ENCODE peak calls at places on chromosome 9, in seven cellular contexts. One of them, this sample, is unnamed. For H3K4me1, the result is how much of the 10 kb centered on the place peaks cover.

GRCh38 chr9:94156549-94157407 is 72.5 kb downstream of the PTPDC1 start:
- DNase-seq in OCI-LY7: no peak
- DNase-seq in heart right ventricle: peak
- DNase-seq in CD8-positive, alpha-beta memory T cell: no peak
- DNase-seq in fibroblast of lung: peak
- DNase-seq in gastrocnemius medialis: peak
- DNase-seq in PC-3: peak
- DNase-seq in this sample: peak

GRCh38 chr9:19116391-19116790 is 10.9 kb downstream of the PLIN2 start:
- DNase-seq in gastrocnemius medialis: peak
- DNase-seq in fibroblast of lung: peak
- DNase-seq in PC-3: peak
- DNase-seq in heart right ventricle: peak
- DNase-seq in OCI-LY7: no peak
- DNase-seq in CD8-positive, alpha-beta memory T cell: no peak
- DNase-seq in this sample: no peak

GRCh38 chr9:98415782-98416181 is 160.3 kb upstream of the TBC1D2 start:
- DNase-seq in gastrocnemius medialis: no peak
- DNase-seq in OCI-LY7: no peak
- DNase-seq in CD8-positive, alpha-beta memory T cell: no peak
- DNase-seq in PC-3: no peak
- DNase-seq in fibroblast of lung: no peak
- DNase-seq in heart right ventricle: no peak
- DNase-seq in this sample: no peak

GRCh38 chr9:84314306-84314705 is 26.3 kb downstream of the SLC28A3 start:
- DNase-seq in heart right ventricle: no peak
- DNase-seq in fibroblast of lung: no peak
- DNase-seq in PC-3: no peak
- DNase-seq in OCI-LY7: no peak
- DNase-seq in gastrocnemius medialis: no peak
- DNase-seq in CD8-positive, alpha-beta memory T cell: no peak
- DNase-seq in this sample: no peak

GRCh38 chr9:133687856-133688761 is 50.0 kb downstream of the SARDH start:
- DNase-seq in CD8-positive, alpha-beta memory T cell: no peak
- DNase-seq in OCI-LY7: no peak
- DNase-seq in fibroblast of lung: no peak
- DNase-seq in heart right ventricle: peak
- DNase-seq in gastrocnemius medialis: no peak
- DNase-seq in PC-3: no peak
- DNase-seq in this sample: no peak

GRCh38 chr9:10050016-10050415 is 562.8 kb downstream of the PTPRD start:
- DNase-seq in fibroblast of lung: peak
- DNase-seq in PC-3: no peak
- DNase-seq in OCI-LY7: no peak
- DNase-seq in heart right ventricle: no peak
- DNase-seq in CD8-positive, alpha-beta memory T cell: no peak
- DNase-seq in gastrocnemius medialis: no peak
- DNase-seq in this sample: no peak

GRCh38 chr9:34651286-34651685 is 699 bp upstream of the IL11RA start:
- DNase-seq in CD8-positive, alpha-beta memory T cell: no peak
- DNase-seq in PC-3: no peak
- DNase-seq in heart right ventricle: no peak
- DNase-seq in fibroblast of lung: peak
- DNase-seq in OCI-LY7: no peak
- DNase-seq in gastrocnemius medialis: no peak
- DNase-seq in this sample: no peak

GRCh38 chr9:2764371-2764770 is 47.1 kb downstream of the KCNV2 start:
- DNase-seq in heart right ventricle: no peak
- DNase-seq in OCI-LY7: peak
- DNase-seq in CD8-positive, alpha-beta memory T cell: peak
- DNase-seq in PC-3: no peak
- DNase-seq in gastrocnemius medialis: no peak
- DNase-seq in fibroblast of lung: peak
- DNase-seq in this sample: no peak

GRCh38 chr9:134178781-134179551 is 14.6 kb upstream of the RNU6ATAC start:
- DNase-seq in PC-3: no peak
- DNase-seq in gastrocnemius medialis: no peak
- DNase-seq in OCI-LY7: no peak
- DNase-seq in CD8-positive, alpha-beta memory T cell: no peak
- DNase-seq in heart right ventricle: no peak
- DNase-seq in fibroblast of lung: no peak
- DNase-seq in this sample: peak

GRCh38 chr9:133609311-133610098 is at the start of gene FAM163B:
- DNase-seq in PC-3: no peak
- DNase-seq in OCI-LY7: no peak
- DNase-seq in CD8-positive, alpha-beta memory T cell: peak
- DNase-seq in heart right ventricle: peak
- DNase-seq in fibroblast of lung: peak
- DNase-seq in gastrocnemius medialis: no peak
- DNase-seq in this sample: no peak

GRCh38 chr9:120875643-120875953 is 1.4 kb downstream of the PHF19 start:
- DNase-seq in fibroblast of lung: no peak
- DNase-seq in gastrocnemius medialis: no peak
- DNase-seq in heart right ventricle: no peak
- DNase-seq in PC-3: no peak
- DNase-seq in OCI-LY7: peak
- DNase-seq in CD8-positive, alpha-beta memory T cell: no peak
- DNase-seq in this sample: no peak

GRCh38 chr9:97850746-97851449 is 2.1 kb upstream of the FOXE1 start:
- DNase-seq in gastrocnemius medialis: no peak
- DNase-seq in CD8-positive, alpha-beta memory T cell: no peak
- DNase-seq in heart right ventricle: no peak
- DNase-seq in PC-3: no peak
- DNase-seq in fibroblast of lung: no peak
- DNase-seq in OCI-LY7: no peak
- DNase-seq in this sample: no peak

GRCh38 chr9:87834357-87834756 is 48.3 kb upstream of the SPATA31E1 start:
- DNase-seq in CD8-positive, alpha-beta memory T cell: no peak
- DNase-seq in gastrocnemius medialis: no peak
- DNase-seq in fibroblast of lung: no peak
- DNase-seq in OCI-LY7: no peak
- DNase-seq in heart right ventricle: no peak
- DNase-seq in PC-3: no peak
- DNase-seq in this sample: no peak

GRCh38 chr9:112820886-112821285 is 69.8 kb downstream of the SLC46A2 start:
- DNase-seq in gastrocnemius medialis: no peak
- DNase-seq in PC-3: peak
- DNase-seq in CD8-positive, alpha-beta memory T cell: no peak
- DNase-seq in fibroblast of lung: peak
- DNase-seq in OCI-LY7: no peak
- DNase-seq in heart right ventricle: no peak
- DNase-seq in this sample: no peak

GRCh38 chr9:2837915-2838314 is 6.0 kb downstream of the PUM3 start:
- DNase-seq in gastrocnemius medialis: no peak
- DNase-seq in heart right ventricle: no peak
- DNase-seq in PC-3: no peak
- DNase-seq in CD8-positive, alpha-beta memory T cell: no peak
- DNase-seq in fibroblast of lung: no peak
- DNase-seq in OCI-LY7: no peak
- DNase-seq in this sample: no peak

GRCh38 chr9:72443855-72444254 is 77.6 kb upstream of the TMC1 start:
- DNase-seq in gastrocnemius medialis: no peak
- DNase-seq in heart right ventricle: no peak
- DNase-seq in PC-3: peak
- DNase-seq in CD8-positive, alpha-beta memory T cell: no peak
- DNase-seq in fibroblast of lung: no peak
- DNase-seq in OCI-LY7: no peak
- DNase-seq in this sample: no peak

GRCh38 chr9:83401328-83401895 is 136.8 kb downstream of the FRMD3 start:
- DNase-seq in fibroblast of lung: no peak
- DNase-seq in CD8-positive, alpha-beta memory T cell: no peak
- DNase-seq in OCI-LY7: no peak
- DNase-seq in PC-3: no peak
- DNase-seq in heart right ventricle: no peak
- DNase-seq in gastrocnemius medialis: no peak
- DNase-seq in this sample: peak

GRCh38 chr9:85212209-85212608 is 529.5 kb downstream of the AGTPBP1 start:
- DNase-seq in CD8-positive, alpha-beta memory T cell: no peak
- DNase-seq in heart right ventricle: no peak
- DNase-seq in PC-3: no peak
- DNase-seq in fibroblast of lung: peak
- DNase-seq in OCI-LY7: no peak
- DNase-seq in gastrocnemius medialis: no peak
- DNase-seq in this sample: no peak

DNA sequence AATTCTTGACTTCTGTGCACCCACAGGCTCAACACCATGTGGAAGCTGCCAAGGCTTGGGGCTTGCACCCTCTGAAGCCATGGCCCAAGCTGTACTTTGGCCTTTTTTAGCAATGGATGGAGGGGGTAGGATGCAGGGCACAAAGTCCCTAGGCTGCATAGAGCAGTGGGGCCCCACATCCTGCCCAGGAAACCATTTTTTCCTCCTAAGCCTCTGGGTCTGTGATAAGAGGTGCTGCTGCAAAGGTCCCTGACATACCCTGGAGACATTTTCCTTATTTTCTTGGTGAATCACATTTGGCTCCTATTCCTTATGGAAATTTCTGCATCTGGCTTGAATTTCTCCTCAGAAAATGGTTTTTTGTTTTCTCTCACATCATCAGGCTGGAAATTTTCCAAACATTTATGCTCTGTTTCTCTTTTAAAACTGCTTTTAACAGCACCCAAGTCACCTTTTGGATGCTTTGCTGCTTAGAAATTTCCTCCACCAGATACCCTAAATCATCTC is 482.7 kb upstream of the TLE4 start:
- DNase-seq in heart right ventricle: no peak
- DNase-seq in OCI-LY7: no peak
- DNase-seq in fibroblast of lung: no peak
- DNase-seq in CD8-positive, alpha-beta memory T cell: no peak
- DNase-seq in gastrocnemius medialis: no peak
- DNase-seq in PC-3: no peak
- DNase-seq in this sample: no peak
- H3K4me1 ChIP-seq in heart right ventricle: under half
- H3K4me1 ChIP-seq in OCI-LY7: under half
- H3K4me1 ChIP-seq in fibroblast of lung: under half
- H3K4me1 ChIP-seq in CD8-positive, alpha-beta memory T cell: under half
- H3K4me1 ChIP-seq in gastrocnemius medialis: under half
- H3K4me1 ChIP-seq in PC-3: under half
- H3K4me1 ChIP-seq in this sample: under half

GRCh38 chr9:127776919-127777280 is 1.6 kb downstream of the SH2D3C start:
- DNase-seq in gastrocnemius medialis: no peak
- DNase-seq in PC-3: no peak
- DNase-seq in fibroblast of lung: no peak
- DNase-seq in CD8-positive, alpha-beta memory T cell: no peak
- DNase-seq in heart right ventricle: no peak
- DNase-seq in OCI-LY7: peak
- DNase-seq in this sample: no peak
- H3K4me3 ChIP-seq in gastrocnemius medialis: no peak
- H3K4me3 ChIP-seq in PC-3: no peak
- H3K4me3 ChIP-seq in fibroblast of lung: no peak
- H3K4me3 ChIP-seq in CD8-positive, alpha-beta memory T cell: peak
- H3K4me3 ChIP-seq in heart right ventricle: peak
- H3K4me3 ChIP-seq in OCI-LY7: peak
- H3K4me3 ChIP-seq in this sample: no peak

GRCh38 chr9:70405808-70406445 is 8.5 kb downstream of the KLF9 start:
- DNase-seq in heart right ventricle: no peak
- DNase-seq in PC-3: no peak
- DNase-seq in CD8-positive, alpha-beta memory T cell: no peak
- DNase-seq in gastrocnemius medialis: no peak
- DNase-seq in OCI-LY7: no peak
- DNase-seq in fibroblast of lung: peak
- DNase-seq in this sample: no peak

GRCh38 chr9:70403618-70404025 is 10.8 kb downstream of the KLF9 start:
- DNase-seq in fibroblast of lung: peak
- DNase-seq in heart right ventricle: no peak
- DNase-seq in CD8-positive, alpha-beta memory T cell: no peak
- DNase-seq in gastrocnemius medialis: no peak
- DNase-seq in OCI-LY7: no peak
- DNase-seq in PC-3: no peak
- DNase-seq in this sample: no peak

GRCh38 chr9:70402213-70402612 is 12.2 kb downstream of the KLF9 start:
- DNase-seq in heart right ventricle: no peak
- DNase-seq in CD8-positive, alpha-beta memory T cell: no peak
- DNase-seq in OCI-LY7: no peak
- DNase-seq in fibroblast of lung: no peak
- DNase-seq in gastrocnemius medialis: no peak
- DNase-seq in PC-3: no peak
- DNase-seq in this sample: no peak

GRCh38 chr9:70403166-70403565 is 11.3 kb downstream of the KLF9 start:
- DNase-seq in gastrocnemius medialis: no peak
- DNase-seq in fibroblast of lung: peak
- DNase-seq in heart right ventricle: no peak
- DNase-seq in PC-3: no peak
- DNase-seq in CD8-positive, alpha-beta memory T cell: no peak
- DNase-seq in OCI-LY7: no peak
- DNase-seq in this sample: no peak

GRCh38 chr9:70404261-70404660 is 10.2 kb downstream of the KLF9 start:
- DNase-seq in gastrocnemius medialis: no peak
- DNase-seq in PC-3: no peak
- DNase-seq in heart right ventricle: no peak
- DNase-seq in OCI-LY7: no peak
- DNase-seq in CD8-positive, alpha-beta memory T cell: no peak
- DNase-seq in fibroblast of lung: no peak
- DNase-seq in this sample: no peak
- H3K27ac ChIP-seq in gastrocnemius medialis: peak
- H3K27ac ChIP-seq in PC-3: no peak
- H3K27ac ChIP-seq in heart right ventricle: peak
- H3K27ac ChIP-seq in OCI-LY7: no peak
- H3K27ac ChIP-seq in CD8-positive, alpha-beta memory T cell: no peak
- H3K27ac ChIP-seq in fibroblast of lung: no peak
- H3K27ac ChIP-seq in this sample: no peak

GRCh38 chr9:89437772-89438171 is 60.1 kb downstream of the SEMA4D start:
- DNase-seq in OCI-LY7: no peak
- DNase-seq in heart right ventricle: no peak
- DNase-seq in PC-3: no peak
- DNase-seq in gastrocnemius medialis: no peak
- DNase-seq in fibroblast of lung: no peak
- DNase-seq in CD8-positive, alpha-beta memory T cell: no peak
- DNase-seq in this sample: no peak

GRCh38 chr9:89436963-89437625 is 60.8 kb downstream of the SEMA4D start:
- DNase-seq in OCI-LY7: peak
- DNase-seq in heart right ventricle: no peak
- DNase-seq in PC-3: no peak
- DNase-seq in CD8-positive, alpha-beta memory T cell: peak
- DNase-seq in fibroblast of lung: no peak
- DNase-seq in gastrocnemius medialis: no peak
- DNase-seq in this sample: no peak

GRCh38 chr9:89440046-89440445 is 57.9 kb downstream of the SEMA4D start:
- DNase-seq in PC-3: no peak
- DNase-seq in CD8-positive, alpha-beta memory T cell: no peak
- DNase-seq in gastrocnemius medialis: no peak
- DNase-seq in heart right ventricle: no peak
- DNase-seq in OCI-LY7: no peak
- DNase-seq in fibroblast of lung: no peak
- DNase-seq in this sample: no peak

GRCh38 chr9:89439571-89439970 is 58.3 kb downstream of the SEMA4D start:
- DNase-seq in fibroblast of lung: no peak
- DNase-seq in CD8-positive, alpha-beta memory T cell: no peak
- DNase-seq in heart right ventricle: no peak
- DNase-seq in PC-3: no peak
- DNase-seq in OCI-LY7: no peak
- DNase-seq in gastrocnemius medialis: no peak
- DNase-seq in this sample: no peak

DNA sequence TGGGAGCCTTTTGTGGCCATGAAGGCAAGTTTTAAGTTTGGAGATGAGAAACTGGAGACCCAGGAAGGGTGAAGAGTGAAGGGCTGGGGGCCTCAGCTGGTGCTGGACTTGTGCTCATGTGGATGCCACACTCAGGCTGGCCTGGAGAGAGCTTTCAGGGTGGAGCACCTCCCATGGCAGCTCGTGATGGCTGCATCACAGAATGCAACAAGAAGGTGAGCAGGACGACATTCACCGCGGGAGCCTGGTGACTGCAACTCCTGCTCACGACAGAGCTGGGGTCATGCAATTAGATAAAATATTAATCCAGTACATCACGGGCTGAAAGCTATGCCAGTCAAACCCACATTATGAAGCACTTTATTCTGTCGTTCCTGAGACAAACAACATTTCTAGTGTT is 59.7 kb downstream of the SEMA4D start:
- DNase-seq in heart right ventricle: no peak
- DNase-seq in PC-3: no peak
- DNase-seq in gastrocnemius medialis: no peak
- DNase-seq in fibroblast of lung: no peak
- DNase-seq in CD8-positive, alpha-beta memory T cell: no peak
- DNase-seq in OCI-LY7: no peak
- DNase-seq in this sample: no peak
- H3K4me1 ChIP-seq in heart right ventricle: under half
- H3K4me1 ChIP-seq in PC-3: under half
- H3K4me1 ChIP-seq in gastrocnemius medialis: under half
- H3K4me1 ChIP-seq in fibroblast of lung: under half
- H3K4me1 ChIP-seq in CD8-positive, alpha-beta memory T cell: half or more
- H3K4me1 ChIP-seq in OCI-LY7: half or more
- H3K4me1 ChIP-seq in this sample: under half